ENCODE peak calls at places on chromosome 18, in eight cellular contexts. T is head of caudate nucleus; C is B cell; L is activated naive CD4-positive, alpha-beta T cell; A is IMR-90; P is omental fat pad; X is GM04504; K is NCI-H1930. S is an unnamed sample.

GRCh38 chr18:3388323-3388722 is 61.6 kb upstream of the TGIF1 start:
- DNase-seq in T (no peak), C (no peak), L (no peak), A (no peak), P (no peak), X (no peak), K (no peak), S (no peak)

GRCh38 chr18:31512203-31512764 is 14.3 kb downstream of the DSG2 start:
- DNase-seq in T (no peak), C (no peak), L (no peak), A (peak), P (no peak), X (peak), K (no peak), S (no peak)

GRCh38 chr18:78607784-78608183 is 371.8 kb upstream of the SALL3 start:
- DNase-seq in T (no peak), C (no peak), L (no peak), A (no peak), P (no peak), X (no peak), K (no peak), S (no peak)

GRCh38 chr18:79680100-79680879 is 687 bp downstream of the CTDP1 start:
- DNase-seq in T (no peak), C (no peak), L (peak), A (peak), P (no peak), X (peak), K (no peak), S (no peak)

GRCh38 chr18:27136208-27136535 is 48.9 kb downstream of the CHST9 start:
- DNase-seq in T (no peak), C (no peak), L (no peak), A (no peak), P (no peak), X (no peak), K (no peak), S (no peak)

GRCh38 chr18:46469186-46469915 is 187.7 kb downstream of the LOXHD1 start:
- DNase-seq in T (no peak), C (no peak), L (no peak), A (no peak), P (no peak), X (no peak), K (no peak), S (no peak)

GRCh38 chr18:25494888-25495287 is 142.9 kb upstream of the ZNF521 start:
- DNase-seq in T (no peak), C (no peak), L (no peak), A (no peak), P (no peak), X (peak), K (no peak), S (no peak)

GRCh38 chr18:76573325-76574025 is 78.4 kb upstream of the ZNF516 start:
- DNase-seq in T (no peak), C (no peak), L (no peak), A (peak), P (no peak), X (no peak), K (no peak), S (no peak)

S was measured in NCI-H526 treated with DMSO at 0.1 percent for 48 hours.